ENCODE peak calls at places on chromosomes 3 and 15, in eight cellular contexts. X, L, U, K, M, C, T and I are unnamed samples.

GRCh38 chr3:33117461-33117860 is 3.6 kb downstream of the CRTAP start:
- DNase-seq in X (no peak), L (no peak), U (no peak), K (no peak), M (no peak), C (no peak), T (no peak), I (no peak)

GRCh38 chr3:26621891-26622633 is 510 bp upstream of the LRRC3B start:
- DNase-seq in X (no peak), L (no peak), U (no peak), K (no peak), M (no peak), C (no peak), T (no peak), I (no peak)

GRCh38 chr3:129259612-129260477 is 10.4 kb downstream of the COPG1 start:
- DNase-seq in X (no peak), L (peak), U (no peak), K (no peak), M (no peak), C (no peak), T (peak), I (no peak)

GRCh38 chr15:63313866-63314265 is 36.5 kb downstream of the APH1B start:
- DNase-seq in X (no peak), L (no peak), U (no peak), K (no peak), M (no peak), C (no peak), T (no peak), I (no peak)

GRCh38 chr3:112114558-112115160 is 18.4 kb downstream of the GCSAM start:
- DNase-seq in X (no peak), L (no peak), U (no peak), K (no peak), M (no peak), C (no peak), T (no peak), I (no peak)

GRCh38 chr3:153768559-153769469 is 352.4 kb upstream of the ARHGEF26 start:
- DNase-seq in X (peak), L (no peak), U (no peak), K (peak), M (no peak), C (peak), T (peak), I (peak)

GRCh38 chr15:65612616-65612946 is 1.6 kb upstream of the INTS14 start:
- DNase-seq in X (peak), L (no peak), U (no peak), K (no peak), M (no peak), C (no peak), T (no peak), I (no peak)

GRCh38 chr3:72872183-72872582 is 15.7 kb upstream of the GXYLT2 start:
- DNase-seq in X (peak), L (no peak), U (no peak), K (no peak), M (no peak), C (no peak), T (no peak), I (peak)

GRCh38 chr3:167350245-167350862 is 29.7 kb downstream of the ZBBX start:
- DNase-seq in X (no peak), L (no peak), U (no peak), K (no peak), M (no peak), C (peak), T (no peak), I (no peak)

GRCh38 chr15:19987389-19988048 is 554.1 kb downstream of the GOLGA6L6 start:
- DNase-seq in X (no peak), L (no peak), U (no peak), K (no peak), M (no peak), C (no peak), T (no peak), I (no peak)

GRCh38 chr15:82298520-82298919 is 35.9 kb downstream of the SAXO2 start:
- DNase-seq in X (no peak), L (no peak), U (no peak), K (peak), M (no peak), C (no peak), T (no peak), I (no peak)

GRCh38 chr15:62119224-62119925 is 45.7 kb downstream of the C2CD4B start:
- DNase-seq in X (peak), L (no peak), U (no peak), K (no peak), M (no peak), C (peak), T (no peak), I (peak)

DNA sequence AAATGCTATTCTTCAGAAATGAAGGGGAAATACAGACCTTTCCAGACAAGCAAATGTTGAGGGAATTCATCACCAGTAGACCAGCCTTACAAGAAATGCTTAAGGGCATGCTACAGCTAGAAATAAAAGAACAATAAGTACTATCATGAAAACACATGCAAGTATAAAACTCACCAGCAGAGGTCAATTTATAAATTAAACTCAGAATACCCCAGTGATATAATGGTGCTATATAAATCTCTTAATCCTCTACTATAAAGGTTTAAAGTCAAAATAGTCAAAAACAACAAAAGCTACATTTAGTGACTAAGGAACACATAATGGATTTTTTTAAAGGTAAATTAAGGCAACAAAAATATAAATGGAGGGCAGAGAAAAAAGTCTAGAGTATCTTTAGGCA is 142.5 kb downstream of the CPNE4 start:
- DNase-seq in X (no peak), L (no peak), U (no peak), K (no peak), M (no peak), C (no peak), T (no peak), I (no peak)
- TF ChIP-seq CTCF in X (no peak), L (no peak), U (no peak), K (no peak), M (no peak), C (no peak), T (no peak), I (peak)

GRCh38 chr3:63442918-63443317 is 164.8 kb downstream of the SYNPR start:
- DNase-seq in X (no peak), L (no peak), U (peak), K (no peak), M (no peak), C (no peak), T (no peak), I (no peak)

GRCh38 chr3:63437858-63438257 is 159.8 kb downstream of the SYNPR start:
- DNase-seq in X (no peak), L (no peak), U (no peak), K (no peak), M (no peak), C (no peak), T (no peak), I (no peak)

GRCh38 chr3:63441262-63441661 is 163.2 kb downstream of the SYNPR start:
- DNase-seq in X (no peak), L (peak), U (no peak), K (no peak), M (no peak), C (no peak), T (no peak), I (no peak)
- TF ChIP-seq CTCF in X (no peak), L (no peak), U (no peak), K (no peak), M (no peak), C (no peak), T (no peak), I (no peak)

DNA sequence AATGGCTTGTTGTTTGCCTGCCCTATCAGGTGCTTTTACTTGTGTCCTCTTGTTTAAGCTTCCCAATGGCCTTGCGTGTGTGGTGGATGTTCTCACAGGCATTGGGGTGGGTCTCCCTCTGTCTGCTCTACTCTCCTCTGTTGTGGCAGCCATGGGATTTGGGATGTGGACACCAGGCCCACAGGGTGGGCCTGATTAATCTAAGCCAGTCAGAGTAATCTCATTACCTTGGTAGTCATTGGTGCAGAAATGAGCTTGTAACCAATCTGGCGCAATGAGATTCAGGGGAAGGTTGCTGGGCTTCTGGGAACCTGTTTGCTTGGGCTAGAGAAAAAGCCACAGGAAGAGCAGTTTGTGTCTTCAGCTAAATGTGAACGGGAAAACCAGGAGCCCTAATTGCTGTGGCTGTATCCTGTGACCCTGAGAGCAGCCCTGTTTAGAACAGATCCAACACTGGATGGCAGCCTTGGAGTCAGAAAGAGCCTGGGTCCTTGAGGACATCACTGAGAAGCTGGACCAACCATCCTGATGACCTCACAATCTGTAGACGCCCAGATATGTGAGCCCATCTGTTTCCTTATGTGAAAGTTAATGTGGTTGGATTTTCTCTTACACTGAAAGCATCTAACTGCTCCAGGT is 157.3 kb upstream of the UBE2E1 start:
- DNase-seq in X (peak), L (no peak), U (no peak), K (no peak), M (no peak), C (no peak), T (no peak), I (peak)
- TF ChIP-seq CTCF in X (peak), L (no peak), U (no peak), K (no peak), M (no peak), C (no peak), T (no peak), I (peak)

GRCh38 chr3:45078910-45079522 is 52.9 kb downstream of the CLEC3B start:
- DNase-seq in X (no peak), L (peak), U (no peak), K (no peak), M (no peak), C (peak), T (no peak), I (no peak)
- TF ChIP-seq CTCF in X (no peak), L (no peak), U (no peak), K (no peak), M (no peak), C (no peak), T (no peak), I (peak)

DNA sequence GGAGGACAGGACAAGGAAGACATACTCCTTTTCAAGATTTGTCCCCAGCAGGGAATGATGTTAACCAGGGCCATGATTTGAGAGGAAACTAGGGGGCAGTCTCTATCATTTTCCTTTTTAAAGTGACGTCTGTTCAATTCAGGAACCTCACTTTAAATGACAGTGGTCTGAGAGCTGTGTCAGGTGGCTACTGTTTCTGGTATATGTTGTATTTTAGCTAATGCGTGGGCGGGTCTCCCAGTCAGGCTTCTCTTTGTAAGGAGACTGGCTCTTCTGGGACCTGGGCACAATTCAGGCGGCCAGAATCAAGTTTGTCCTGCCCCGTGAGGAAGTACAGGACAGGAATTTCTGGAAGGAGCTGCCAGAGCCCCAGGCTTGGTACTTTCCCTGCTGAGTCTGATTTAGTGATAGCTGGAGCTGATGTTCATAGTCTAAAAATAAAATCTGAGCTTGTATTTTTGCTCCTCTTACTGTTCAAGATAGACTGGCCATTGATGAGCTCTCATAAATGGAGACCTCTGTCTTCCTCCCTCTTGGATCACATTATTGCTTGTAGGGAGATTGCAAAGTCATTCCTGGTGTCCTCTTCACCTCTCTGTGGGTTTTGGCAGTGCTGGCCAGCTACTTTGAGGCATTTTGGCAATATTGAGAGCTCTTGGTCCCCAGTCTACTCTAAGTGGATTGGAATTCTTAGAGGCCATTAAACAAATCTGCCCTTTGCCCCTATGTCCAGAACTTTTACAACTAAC is 25.6 kb downstream of the SQOR start:
- DNase-seq in X (peak), L (peak), U (no peak), K (no peak), M (no peak), C (no peak), T (no peak), I (peak)
- TF ChIP-seq CTCF in X (no peak), L (no peak), U (no peak), K (no peak), M (no peak), C (no peak), T (no peak), I (no peak)

DNA sequence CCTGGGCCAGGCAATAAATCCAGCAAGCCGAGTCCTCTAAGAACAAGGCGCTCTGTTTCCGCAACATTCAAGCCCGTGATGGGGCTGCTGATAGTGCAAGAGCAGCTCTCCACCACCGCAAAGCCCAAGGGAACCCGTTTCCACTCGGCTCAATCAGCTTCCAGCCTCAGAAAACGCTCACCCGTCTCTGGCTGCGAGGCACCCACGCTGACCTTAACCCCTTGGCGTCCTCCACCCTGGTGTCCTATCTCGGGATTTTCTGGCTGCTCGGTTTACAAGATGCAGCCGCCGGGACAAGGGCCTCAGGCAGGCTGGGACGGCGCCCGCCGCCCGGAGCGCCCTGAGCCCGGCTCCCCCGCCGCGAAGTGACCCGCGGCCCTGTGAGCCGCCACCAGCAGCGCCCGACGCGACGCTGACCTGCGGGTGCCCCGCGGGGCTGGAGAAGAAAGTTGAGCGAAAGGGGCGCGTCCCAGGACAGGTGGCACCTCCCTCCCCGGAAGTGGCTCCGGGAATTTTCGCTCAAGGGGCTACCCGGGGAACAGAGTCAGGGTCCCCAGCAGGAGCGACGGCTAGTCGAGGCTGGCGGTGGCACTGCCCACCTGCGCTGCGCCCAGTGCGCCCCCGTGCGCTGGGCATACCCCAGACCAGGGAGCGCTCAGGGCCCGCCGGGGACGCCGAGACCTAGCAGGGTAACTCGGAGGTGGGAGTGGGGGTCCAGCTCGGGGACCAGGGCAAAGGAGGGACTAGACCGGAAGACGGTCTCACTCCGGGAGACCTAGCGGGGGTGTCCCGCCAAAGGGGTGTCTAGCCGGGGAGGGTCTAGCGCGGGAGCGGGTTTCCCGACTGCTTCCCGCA is 18.1 kb downstream of the SPATA12 start:
- DNase-seq in X (no peak), L (peak), U (peak), K (peak), M (peak), C (peak), T (peak), I (no peak)
- TF ChIP-seq CTCF in X (no peak), L (no peak), U (no peak), K (no peak), M (no peak), C (no peak), T (no peak), I (peak)

GRCh38 chr15:39869858-39870515 is 50.1 kb downstream of the GPR176 start:
- DNase-seq in X (no peak), L (no peak), U (no peak), K (no peak), M (peak), C (no peak), T (no peak), I (no peak)

GRCh38 chr15:39869251-39869650 is 50.8 kb downstream of the GPR176 start:
- DNase-seq in X (no peak), L (no peak), U (peak), K (no peak), M (no peak), C (no peak), T (no peak), I (no peak)

GRCh38 chr15:39873978-39874377 is 46.1 kb downstream of the GPR176 start:
- DNase-seq in X (no peak), L (no peak), U (no peak), K (no peak), M (no peak), C (no peak), T (no peak), I (no peak)

GRCh38 chr15:39878401-39878775 is 41.7 kb downstream of the GPR176 start:
- DNase-seq in X (no peak), L (no peak), U (no peak), K (no peak), M (no peak), C (no peak), T (no peak), I (no peak)

DNA sequence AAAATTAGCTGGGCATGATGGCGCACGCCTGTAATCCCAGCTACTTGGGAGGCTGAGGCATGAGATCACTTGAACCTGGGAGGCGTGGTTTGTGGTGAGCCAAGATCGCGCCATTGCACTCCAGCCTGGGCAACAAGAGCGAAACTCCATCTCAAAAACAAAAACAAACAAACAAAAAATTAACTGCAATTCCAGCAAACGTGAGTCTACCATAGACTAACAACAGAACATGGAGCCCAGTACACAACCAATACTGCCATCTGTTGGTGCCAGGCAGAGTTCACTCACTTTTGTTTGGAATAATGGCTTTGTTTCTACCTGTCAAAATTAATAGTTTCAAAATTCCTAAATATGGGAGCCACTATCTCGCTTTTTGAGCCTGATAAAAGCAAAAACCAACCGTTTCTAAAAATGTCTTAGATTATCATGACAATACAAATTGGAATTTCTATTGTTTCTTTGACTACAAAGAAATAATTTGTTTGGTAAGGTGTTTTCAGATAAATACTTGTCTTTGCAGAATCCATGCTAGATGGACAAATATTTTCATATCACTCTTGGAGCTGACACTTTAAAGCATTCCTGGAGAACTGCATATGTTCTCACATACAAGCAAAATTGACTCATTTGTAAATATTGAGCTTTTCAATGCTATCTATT is 45.0 kb downstream of the GPR176 start:
- DNase-seq in X (no peak), L (peak), U (peak), K (no peak), M (no peak), C (peak), T (no peak), I (peak)
- TF ChIP-seq CTCF in X (peak), L (no peak), U (peak), K (peak), M (no peak), C (no peak), T (peak), I (peak)

GRCh38 chr3:155869664-155870063 is 786 bp upstream of the GMPS start:
- DNase-seq in X (no peak), L (no peak), U (no peak), K (no peak), M (no peak), C (no peak), T (no peak), I (no peak)
- TF ChIP-seq CTCF in X (no peak), L (no peak), U (peak), K (no peak), M (no peak), C (no peak), T (no peak), I (no peak)